ENCODE peak calls at places on chromosome 21, in eight cellular contexts. One of them, this sample, is unnamed.
A peak's percentile ranks its signal among the peaks of the same experiment; 100 is the strongest.

GRCh38 chr21:46035809-46036695 is 54.5 kb downstream of the COL6A1 start:
- DNase-seq in GM04504: peak; percentile 85
- DNase-seq in AG04450: peak; percentile 86
- DNase-seq in HCEC 1CT: no peak
- DNase-seq in head of caudate nucleus: no peak
- DNase-seq in anterior cingulate cortex: no peak
- DNase-seq in glutamatergic neuron: no peak
- DNase-seq in LoVo: no peak
- DNase-seq in this sample: peak; percentile 80

GRCh38 chr21:46229133-46229922 is 754 bp upstream of the LSS start:
- DNase-seq in GM04504: no peak
- DNase-seq in AG04450: no peak
- DNase-seq in HCEC 1CT: no peak
- DNase-seq in head of caudate nucleus: no peak
- DNase-seq in anterior cingulate cortex: no peak
- DNase-seq in glutamatergic neuron: peak; percentile 68
- DNase-seq in LoVo: no peak
- DNase-seq in this sample: peak; percentile 26

GRCh38 chr21:31606081-31606874 is 53.2 kb upstream of the SOD1 start:
- DNase-seq in GM04504: no peak
- DNase-seq in AG04450: no peak
- DNase-seq in HCEC 1CT: no peak
- DNase-seq in head of caudate nucleus: no peak
- DNase-seq in anterior cingulate cortex: no peak
- DNase-seq in glutamatergic neuron: no peak
- DNase-seq in LoVo: no peak
- DNase-seq in this sample: no peak

GRCh38 chr21:39327727-39328126 is 14.3 kb upstream of the BRWD1 start:
- DNase-seq in GM04504: no peak
- DNase-seq in AG04450: no peak
- DNase-seq in HCEC 1CT: no peak
- DNase-seq in head of caudate nucleus: no peak
- DNase-seq in anterior cingulate cortex: no peak
- DNase-seq in glutamatergic neuron: no peak
- DNase-seq in LoVo: no peak
- DNase-seq in this sample: no peak

GRCh38 chr21:14736162-14736561 is 190.0 kb upstream of the SAMSN1 start:
- DNase-seq in GM04504: no peak
- DNase-seq in AG04450: no peak
- DNase-seq in HCEC 1CT: no peak
- DNase-seq in head of caudate nucleus: no peak
- DNase-seq in anterior cingulate cortex: no peak
- DNase-seq in glutamatergic neuron: no peak
- DNase-seq in LoVo: no peak
- DNase-seq in this sample: no peak

GRCh38 chr21:29390778-29391177 is 92.1 kb downstream of the BACH1 start:
- DNase-seq in GM04504: no peak
- DNase-seq in AG04450: no peak
- DNase-seq in HCEC 1CT: no peak
- DNase-seq in head of caudate nucleus: no peak
- DNase-seq in anterior cingulate cortex: no peak
- DNase-seq in glutamatergic neuron: no peak
- DNase-seq in LoVo: no peak
- DNase-seq in this sample: no peak

GRCh38 chr21:9763306-9763705 is 758.1 kb upstream of the TPTE start:
- DNase-seq in GM04504: no peak
- DNase-seq in AG04450: no peak
- DNase-seq in HCEC 1CT: no peak
- DNase-seq in head of caudate nucleus: no peak
- DNase-seq in anterior cingulate cortex: no peak
- DNase-seq in glutamatergic neuron: no peak
- DNase-seq in LoVo: no peak
- DNase-seq in this sample: no peak

GRCh38 chr21:41817228-41817627 is 50.4 kb upstream of the RIPK4 start:
- DNase-seq in GM04504: peak; percentile 53
- DNase-seq in AG04450: peak; percentile 44
- DNase-seq in HCEC 1CT: peak; percentile 50
- DNase-seq in head of caudate nucleus: peak; percentile 47
- DNase-seq in anterior cingulate cortex: no peak
- DNase-seq in glutamatergic neuron: peak; percentile 79
- DNase-seq in LoVo: peak; percentile 41
- DNase-seq in this sample: peak; percentile 92

GRCh38 chr21:44520326-44521300 is 19.4 kb downstream of the KRTAP10-1 start:
- DNase-seq in GM04504: no peak
- DNase-seq in AG04450: no peak
- DNase-seq in HCEC 1CT: no peak
- DNase-seq in head of caudate nucleus: no peak
- DNase-seq in anterior cingulate cortex: no peak
- DNase-seq in glutamatergic neuron: peak; percentile 11
- DNase-seq in LoVo: no peak
- DNase-seq in this sample: no peak

GRCh38 chr21:37628362-37628761 is 261.8 kb downstream of the DYRK1A start:
- DNase-seq in GM04504: no peak
- DNase-seq in AG04450: no peak
- DNase-seq in HCEC 1CT: no peak
- DNase-seq in head of caudate nucleus: no peak
- DNase-seq in anterior cingulate cortex: no peak
- DNase-seq in glutamatergic neuron: no peak
- DNase-seq in LoVo: no peak
- DNase-seq in this sample: no peak

GRCh38 chr21:37815893-37816292 is 100.4 kb downstream of the KCNJ6 start:
- DNase-seq in GM04504: no peak
- DNase-seq in AG04450: no peak
- DNase-seq in HCEC 1CT: no peak
- DNase-seq in head of caudate nucleus: no peak
- DNase-seq in anterior cingulate cortex: no peak
- DNase-seq in glutamatergic neuron: no peak
- DNase-seq in LoVo: no peak
- DNase-seq in this sample: no peak

GRCh38 chr21:25855591-25855990 is 120.8 kb downstream of the GABPA start:
- DNase-seq in GM04504: no peak
- DNase-seq in AG04450: no peak
- DNase-seq in HCEC 1CT: no peak
- DNase-seq in head of caudate nucleus: no peak
- DNase-seq in anterior cingulate cortex: no peak
- DNase-seq in glutamatergic neuron: no peak
- DNase-seq in LoVo: no peak
- DNase-seq in this sample: no peak

GRCh38 chr21:15560383-15561056 is 169.3 kb upstream of the USP25 start:
- DNase-seq in GM04504: no peak
- DNase-seq in AG04450: no peak
- DNase-seq in HCEC 1CT: no peak
- DNase-seq in head of caudate nucleus: no peak
- DNase-seq in anterior cingulate cortex: no peak
- DNase-seq in glutamatergic neuron: no peak
- DNase-seq in LoVo: no peak
- DNase-seq in this sample: no peak

This sample was measured in AG08396.